ENCODE peak calls at places on chromosomes 5 and 9, in nine cellular contexts. Q, M, E, U, G, D, Y, W and O are unnamed samples.

GRCh38 chr5:11468334-11469039 is 435.8 kb downstream of the CTNND2 start:
- DNase-seq in Q (no peak), M (no peak), E (no peak), U (no peak), G (peak; percentile 6), D (no peak), Y (no peak), W (no peak), O (no peak)

GRCh38 chr9:93577045-93577939 is 908 bp downstream of the PHF2 start:
- DNase-seq in Q (peak; percentile 25), M (peak; percentile 32), E (peak; percentile 47), U (peak; percentile 60), G (no peak), D (no peak), Y (no peak), W (no peak), O (no peak)

GRCh38 chr5:66241136-66241825 is 97.2 kb downstream of the SREK1 start:
- DNase-seq in Q (no peak), M (no peak), E (no peak), U (no peak), G (no peak), D (no peak), Y (no peak), W (no peak), O (no peak)

GRCh38 chr5:132434813-132435286 is 55.7 kb downstream of the IRF1 start:
- DNase-seq in Q (no peak), M (no peak), E (no peak), U (no peak), G (no peak), D (no peak), Y (no peak), W (no peak), O (no peak)

GRCh38 chr5:173925449-173926071 is 37.4 kb downstream of the CPEB4 start:
- DNase-seq in Q (peak; percentile 69), M (peak; percentile 58), E (peak; percentile 75), U (no peak), G (peak; percentile 32), D (peak; percentile 18), Y (peak; percentile 27), W (no peak), O (no peak)

GRCh38 chr5:118558871-118559270 is 429.5 kb downstream of the DTWD2 start:
- DNase-seq in Q (no peak), M (no peak), E (no peak), U (no peak), G (no peak), D (no peak), Y (no peak), W (no peak), O (no peak)

GRCh38 chr9:106420511-106420944 is 442.4 kb upstream of the ZNF462 start:
- DNase-seq in Q (no peak), M (peak; percentile 21), E (peak; percentile 66), U (no peak), G (no peak), D (no peak), Y (no peak), W (peak; percentile 14), O (peak; percentile 86)

GRCh38 chr5:161034456-161034855 is 182.4 kb upstream of the ATP10B start:
- DNase-seq in Q (no peak), M (no peak), E (no peak), U (no peak), G (no peak), D (no peak), Y (no peak), W (no peak), O (no peak)

GRCh38 chr5:94367900-94368299 is 250.5 kb downstream of the KIAA0825 start:
- DNase-seq in Q (no peak), M (no peak), E (no peak), U (no peak), G (no peak), D (no peak), Y (no peak), W (no peak), O (no peak)

GRCh38 chr9:36298566-36298965 is 40.3 kb upstream of the GNE start:
- DNase-seq in Q (no peak), M (no peak), E (no peak), U (no peak), G (peak; percentile 32), D (no peak), Y (no peak), W (no peak), O (no peak)

GRCh38 chr9:23820731-23821399 is 5.2 kb downstream of the ELAVL2 start:
- DNase-seq in Q (no peak), M (no peak), E (no peak), U (peak; percentile 15), G (no peak), D (no peak), Y (no peak), W (no peak), O (no peak)

GRCh38 chr9:86102626-86103025 is 3.3 kb upstream of the GOLM1 start:
- DNase-seq in Q (no peak), M (no peak), E (no peak), U (no peak), G (no peak), D (no peak), Y (no peak), W (no peak), O (no peak)

GRCh38 chr5:139745800-139746690 is 49.6 kb upstream of the PSD2 start:
- DNase-seq in Q (peak; percentile 84), M (peak; percentile 48), E (peak; percentile 77), U (peak; percentile 61), G (peak; percentile 44), D (peak; percentile 20), Y (no peak), W (peak; percentile 24), O (no peak)

GRCh38 chr5:42583322-42583721 is 160.1 kb downstream of the GHR start:
- DNase-seq in Q (peak; percentile 34), M (peak; percentile 55), E (peak; percentile 65), U (peak; percentile 15), G (peak; percentile 11), D (peak; percentile 10), Y (peak; percentile 7), W (no peak), O (no peak)

GRCh38 chr5:54249210-54250028 is 61.0 kb downstream of the ARL15 start:
- DNase-seq in Q (peak; percentile 33), M (no peak), E (peak; percentile 11), U (peak; percentile 39), G (no peak), D (no peak), Y (peak; percentile 52), W (no peak), O (peak; percentile 19)

GRCh38 chr5:5077236-5077635 is 62.9 kb upstream of the ADAMTS16 start:
- DNase-seq in Q (no peak), M (no peak), E (no peak), U (no peak), G (no peak), D (no peak), Y (no peak), W (no peak), O (no peak)

GRCh38 chr9:108565651-108566378 is 290.0 kb downstream of the ACTL7B start:
- DNase-seq in Q (peak; percentile 39), M (peak; percentile 26), E (peak; percentile 76), U (peak; percentile 33), G (peak; percentile 60), D (peak; percentile 85), Y (peak; percentile 58), W (peak; percentile 45), O (peak; percentile 28)

GRCh38 chr5:36041537-36041845 is 25.2 kb downstream of the UGT3A2 start:
- DNase-seq in Q (no peak), M (no peak), E (no peak), U (no peak), G (no peak), D (no peak), Y (no peak), W (no peak), O (no peak)

GRCh38 chr9:116250881-116251280 is 97.3 kb downstream of the PAPPA start:
- DNase-seq in Q (no peak), M (no peak), E (no peak), U (no peak), G (no peak), D (no peak), Y (no peak), W (no peak), O (no peak)